ENCODE peak calls at places on chromosomes 11 and 22, in four cellular contexts. V is lung, U is T follicular helper cell, Q is AG04450. H is an unnamed sample.

GRCh38 chr22:45454260-45454659 is 40.8 kb downstream of the RIBC2 start:
- DNase-seq in U (no peak), Q (no peak), V (no peak), H (peak)

GRCh38 chr11:19680824-19681368 is 31.7 kb upstream of the NAV2 start:
- DNase-seq in U (no peak), V (no peak), Q (no peak), H (no peak)

GRCh38 chr11:7936615-7937014 is 4.9 kb downstream of the OR10A3 start:
- DNase-seq in V (no peak), Q (no peak), U (no peak), H (no peak)

GRCh38 chr11:114142646-114143045 is 83.1 kb downstream of the ZBTB16 start:
- DNase-seq in U (no peak), Q (no peak), V (no peak), H (no peak)

GRCh38 chr11:46914363-46914762 is 4.0 kb downstream of the LRP4 start:
- DNase-seq in V (no peak), U (no peak), Q (no peak), H (peak)

GRCh38 chr11:47923667-47924066 is 56.7 kb upstream of the PTPRJ start:
- DNase-seq in Q (no peak), V (peak), U (no peak), H (no peak)

GRCh38 chr11:120712862-120713770 is 201.6 kb downstream of the GRIK4 start:
- DNase-seq in Q (no peak), U (no peak), V (no peak), H (no peak)

GRCh38 chr22:42933783-42934144 is 76.7 kb upstream of the ARFGAP3 start:
- DNase-seq in Q (peak), V (no peak), U (no peak), H (peak)

GRCh38 chr11:73414977-73415492 is 38.8 kb downstream of the RELT start:
- DNase-seq in V (no peak), U (no peak), Q (no peak), H (peak)

GRCh38 chr11:68574308-68574707 is 110.0 kb upstream of the GAL start:
- DNase-seq in V (no peak), Q (no peak), U (no peak), H (peak)

GRCh38 chr11:68150029-68150428 is 28.8 kb upstream of the CHKA start:
- DNase-seq in U (no peak), Q (no peak), V (peak), H (no peak)

GRCh38 chr22:46561435-46561905 is 24.1 kb upstream of the CELSR1 start:
- DNase-seq in U (no peak), V (no peak), Q (no peak), H (no peak)

GRCh38 chr22:25403284-25403606 is 161.2 kb upstream of the GRK3 start:
- DNase-seq in Q (no peak), V (no peak), U (no peak), H (no peak)

GRCh38 chr11:69488543-69488940 is 7.1 kb downstream of the LINC01488 start:
- DNase-seq in U (no peak), V (no peak), Q (no peak), H (no peak)

GRCh38 chr11:34426766-34427170 is 12.0 kb upstream of the CAT start:
- DNase-seq in V (no peak), Q (peak), U (no peak), H (peak)

GRCh38 chr11:2522636-2523255 is 77.9 kb downstream of the KCNQ1 start:
- DNase-seq in U (no peak), Q (no peak), V (no peak), H (no peak)

GRCh38 chr11:37411289-37411688 is 813.3 kb upstream of the RAG2 start:
- DNase-seq in Q (no peak), V (no peak), U (no peak), H (no peak)

GRCh38 chr11:124582565-124582964 is 12.8 kb downstream of the OR8A1 start:
- DNase-seq in U (no peak), V (no peak), Q (no peak), H (no peak)

GRCh38 chr22:48561676-48562075 is 1266.0 kb downstream of the BRD1 start:
- DNase-seq in Q (no peak), V (no peak), U (no peak), H (no peak)